ENCODE peak calls at places on chromosomes 12 and 14, in six cellular contexts. T, U, M, X, B and P are unnamed samples.

GRCh38 chr14:27002179-27002578 is 404.3 kb upstream of the NOVA1 start:
- DNase-seq in T (no peak), U (no peak), M (no peak), X (no peak), B (no peak), P (no peak)

GRCh38 chr14:100851946-100852620 is 26.2 kb downstream of the MEG3 start:
- DNase-seq in T (no peak), U (peak), M (no peak), X (no peak), B (no peak), P (no peak)

GRCh38 chr12:68267892-68268396 is 14.5 kb upstream of the IL22 start:
- DNase-seq in T (no peak), U (no peak), M (no peak), X (no peak), B (no peak), P (no peak)

GRCh38 chr12:95548539-95549391 is 2.5 kb downstream of the USP44 start:
- DNase-seq in T (peak), U (peak), M (peak), X (peak), B (peak), P (no peak)

GRCh38 chr12:126493366-126494108 is 1428.3 kb downstream of the AACS start:
- DNase-seq in T (no peak), U (no peak), M (no peak), X (no peak), B (no peak), P (no peak)

GRCh38 chr12:131208425-131208824 is 254.7 kb downstream of the ADGRD1 start:
- DNase-seq in T (peak), U (no peak), M (no peak), X (no peak), B (no peak), P (no peak)

GRCh38 chr12:3199551-3200031 is 122.4 kb downstream of the TSPAN9 start:
- DNase-seq in T (no peak), U (peak), M (no peak), X (no peak), B (no peak), P (no peak)

GRCh38 chr14:55221186-55221585 is 29.8 kb upstream of the DLGAP5 start:
- DNase-seq in T (no peak), U (no peak), M (no peak), X (no peak), B (no peak), P (no peak)

GRCh38 chr12:29743801-29744200 is 39.9 kb downstream of the TMTC1 start:
- DNase-seq in T (no peak), U (peak), M (no peak), X (no peak), B (no peak), P (no peak)

GRCh38 chr12:53994691-53995310 is 5.2 kb upstream of the HOXC9 start:
- DNase-seq in T (no peak), U (no peak), M (no peak), X (no peak), B (no peak), P (peak)

GRCh38 chr14:95467657-95468056 is 48.8 kb downstream of the SYNE3 start:
- DNase-seq in T (no peak), U (no peak), M (no peak), X (no peak), B (no peak), P (no peak)

GRCh38 chr12:28219827-28220226 is 29.6 kb downstream of the CCDC91 start:
- DNase-seq in T (no peak), U (no peak), M (no peak), X (no peak), B (no peak), P (no peak)

GRCh38 chr12:116924558-116925453 is 14.1 kb downstream of the FBXW8 start:
- DNase-seq in T (peak), U (no peak), M (no peak), X (peak), B (no peak), P (peak)

GRCh38 chr14:103693514-103693913 is 21.7 kb downstream of the XRCC3 start:
- DNase-seq in T (peak), U (no peak), M (no peak), X (no peak), B (no peak), P (peak)

GRCh38 chr12:85662209-85662607 is 174.0 kb downstream of the RASSF9 start:
- DNase-seq in T (no peak), U (no peak), M (no peak), X (no peak), B (no peak), P (no peak)

GRCh38 chr12:69154585-69155363 is 84.6 kb upstream of the CPSF6 start:
- DNase-seq in T (peak), U (peak), M (peak), X (peak), B (peak), P (peak)